ENCODE peak calls at places on chromosomes 4 and X, in nine cellular contexts. V is pancreas; U is K562; P is aorta; E is cardiac muscle cell; A is neural progenitor cell; O is fibroblast of lung; K is right atrium auricular region; G is CD8-positive, alpha-beta memory T cell. H is an unnamed sample.

GRCh38 chr4:168421671-168422070 is 58.6 kb downstream of the DDX60L start:
- DNase-seq in G (no peak), E (peak), A (no peak), V (no peak), U (peak), P (no peak), K (no peak), O (peak), H (no peak)

GRCh38 chr4:40196724-40197281 is at the start of gene RHOH:
- DNase-seq in O (no peak), U (peak), G (peak), E (no peak), K (no peak), A (peak), P (no peak), V (no peak), H (no peak)

GRCh38 chr4:20046931-20047677 is 204.6 kb upstream of the SLIT2 start:
- DNase-seq in U (no peak), E (peak), A (no peak), O (peak), K (no peak), G (no peak), P (no peak), V (no peak), H (no peak)

GRCh38 chrX:75131973-75132627 is 24.0 kb downstream of the ABCB7 start:
- DNase-seq in G (no peak), P (peak), K (no peak), A (peak), E (no peak), V (no peak), U (no peak), O (no peak), H (no peak)

GRCh38 chr4:159191989-159192388 is 89.1 kb downstream of the RAPGEF2 start:
- DNase-seq in K (no peak), P (no peak), A (peak), E (peak), G (no peak), V (no peak), U (peak), O (peak), H (no peak)

GRCh38 chr4:13700196-13701140 is 72.9 kb upstream of the BOD1L1 start:
- DNase-seq in K (no peak), O (peak), U (no peak), A (no peak), G (no peak), V (no peak), E (peak), P (no peak), H (peak)

GRCh38 chr4:16079046-16079445 is 4.8 kb downstream of the PROM1 start:
- DNase-seq in O (peak), V (no peak), E (peak), A (no peak), P (no peak), G (no peak), U (no peak), K (no peak), H (no peak)

GRCh38 chrX:107566603-107567262 is 61.6 kb upstream of the PRPS1 start:
- DNase-seq in E (peak), V (no peak), P (no peak), G (no peak), O (peak), K (no peak), U (no peak), A (no peak), H (no peak)

GRCh38 chrX:112147206-112147605 is 64.6 kb upstream of the TRPC5 start:
- DNase-seq in P (no peak), E (no peak), U (peak), O (peak), V (no peak), K (no peak), G (no peak), A (peak), H (no peak)

GRCh38 chr4:155639674-155640529 is 26.7 kb upstream of the GUCY1A1 start:
- DNase-seq in E (no peak), G (no peak), K (no peak), P (no peak), A (no peak), V (no peak), O (peak), U (no peak), H (no peak)

GRCh38 chrX:71534773-71535544 is 2.1 kb downstream of the OGT start:
- DNase-seq in P (no peak), G (no peak), A (peak), V (no peak), O (no peak), K (no peak), U (no peak), E (peak), H (no peak)

GRCh38 chrX:68594769-68595168 is 52.7 kb upstream of the STARD8 start:
- DNase-seq in V (no peak), G (no peak), O (no peak), K (no peak), U (no peak), P (no peak), E (no peak), A (no peak), H (no peak)

GRCh38 chr4:112266823-112267222 is 18.9 kb downstream of the TIFA start:
- DNase-seq in K (no peak), O (peak), P (no peak), G (no peak), E (peak), A (peak), U (peak), V (no peak), H (no peak)

GRCh38 chr4:76867880-76868655 is 29.9 kb downstream of the SOWAHB start:
- DNase-seq in E (no peak), G (no peak), U (peak), O (no peak), K (no peak), V (peak), A (peak), P (no peak), H (no peak)

GRCh38 chr4:98662619-98663225 is 4.3 kb upstream of the TSPAN5 start:
- DNase-seq in K (no peak), E (no peak), P (no peak), O (peak), G (no peak), U (no peak), A (peak), V (no peak), H (no peak)

GRCh38 chr4:55364691-55365346 is 18.8 kb downstream of the SRD5A3 start:
- DNase-seq in G (no peak), E (no peak), A (peak), O (no peak), V (no peak), K (peak), U (no peak), P (no peak), H (no peak)

GRCh38 chrX:151773434-151773833 is 38.9 kb downstream of the CNGA2 start:
- DNase-seq in A (no peak), P (no peak), G (no peak), U (no peak), K (peak), V (no peak), O (no peak), E (no peak), H (no peak)

GRCh38 chr4:184684491-184685189 is 35.1 kb downstream of the PRIMPOL start:
- DNase-seq in E (peak), O (peak), P (no peak), V (no peak), K (no peak), G (no peak), U (peak), A (no peak), H (no peak)

GRCh38 chrX:18895157-18895952 is 88.6 kb downstream of the PHKA2 start:
- DNase-seq in G (no peak), E (peak), V (no peak), K (no peak), O (no peak), A (no peak), P (peak), U (no peak), H (no peak)

GRCh38 chr4:47011189-47011518 is 17.8 kb upstream of the GABRA4 start:
- DNase-seq in K (no peak), A (no peak), V (no peak), P (no peak), U (no peak), E (no peak), G (no peak), O (no peak), H (no peak)

GRCh38 chr4:1416051-1416947 is 10.1 kb upstream of the NKX1-1 start:
- DNase-seq in U (no peak), P (peak), E (no peak), A (no peak), K (peak), O (no peak), G (no peak), V (no peak), H (no peak)

GRCh38 chrX:49308604-49309269 is 5.3 kb downstream of the GAGE10 start:
- DNase-seq in V (no peak), P (no peak), K (peak), E (peak), A (no peak), G (no peak), U (peak), O (no peak), H (no peak)

DNA sequence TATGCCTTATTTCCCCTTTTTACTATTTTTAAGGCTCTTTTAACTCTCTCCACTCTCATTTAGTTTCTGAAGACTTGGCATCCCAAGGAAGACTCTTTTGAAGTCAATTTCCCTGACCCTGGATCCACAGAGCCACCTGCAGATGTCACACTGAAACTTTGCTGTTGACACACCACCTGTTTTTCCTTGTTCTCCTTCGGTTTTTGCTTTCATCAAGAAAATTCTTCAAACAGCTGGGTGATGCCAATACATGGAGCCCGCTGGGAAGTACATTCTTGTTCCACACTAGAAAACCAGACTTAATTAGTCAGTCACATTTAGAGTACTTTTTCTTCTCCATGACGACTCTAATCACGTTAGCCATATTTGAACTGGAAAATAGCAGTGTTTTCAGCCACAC is 293.9 kb downstream of the PDGFC start:
- DNase-seq in V (no peak), O (no peak), E (no peak), P (no peak), U (no peak), A (no peak), G (no peak), K (no peak), H (no peak)
- H3K27ac ChIP-seq in V (no peak), O (no peak), E (no peak), P (no peak), U (no peak), A (no peak), G (no peak), K (no peak), H (no peak)

GRCh38 chr4:66567551-66567950 is 897.3 kb upstream of the EPHA5 start:
- DNase-seq in G (no peak), K (no peak), U (no peak), O (no peak), P (no peak), E (no peak), A (no peak), V (no peak), H (no peak)

GRCh38 chr4:66564901-66565648 is 894.8 kb upstream of the EPHA5 start:
- DNase-seq in O (peak), E (peak), A (no peak), P (no peak), V (no peak), G (no peak), K (no peak), U (no peak), H (no peak)

GRCh38 chr4:66558651-66559050 is 888.4 kb upstream of the EPHA5 start:
- DNase-seq in G (no peak), U (no peak), K (no peak), P (no peak), A (no peak), E (no peak), O (peak), V (no peak), H (no peak)

GRCh38 chr4:66565796-66566195 is 895.5 kb upstream of the EPHA5 start:
- DNase-seq in O (peak), U (no peak), G (no peak), P (no peak), E (peak), K (no peak), A (no peak), V (no peak), H (no peak)

DNA sequence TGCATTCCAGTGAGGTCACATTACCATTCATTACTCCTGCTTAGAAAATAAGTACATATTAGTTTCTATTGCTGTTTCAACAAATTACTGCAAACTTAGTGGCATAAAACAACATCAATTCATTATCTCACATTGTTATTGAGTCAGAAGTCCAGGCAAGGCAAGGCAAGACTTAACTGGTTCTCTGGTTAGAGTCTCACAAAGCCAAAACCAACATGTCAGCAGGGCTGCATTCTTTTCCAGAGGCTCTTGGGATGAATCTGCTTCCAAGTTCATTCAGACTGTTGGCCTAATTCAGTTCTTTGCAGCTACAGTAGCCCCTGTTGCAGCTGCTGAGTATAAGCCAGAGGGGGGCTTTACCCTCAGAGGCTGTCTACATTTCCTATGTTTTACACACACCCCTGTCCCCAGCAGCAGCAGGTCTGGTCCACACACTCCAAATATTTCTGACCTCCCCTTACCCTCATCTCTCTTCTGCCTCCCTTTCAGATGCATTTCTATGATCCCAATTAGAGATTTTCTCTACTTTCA is 892.1 kb upstream of the EPHA5 start:
- DNase-seq in U (no peak), A (no peak), V (no peak), E (peak), K (no peak), G (no peak), P (no peak), O (peak), H (no peak)
- H3K27ac ChIP-seq in U (no peak), A (no peak), V (no peak), E (no peak), K (no peak), G (no peak), P (no peak), O (no peak), H (no peak)

GRCh38 chr4:71855944-71856343 is 72.1 kb upstream of the GC start:
- DNase-seq in A (no peak), P (no peak), U (peak), K (no peak), G (no peak), V (no peak), O (no peak), E (no peak), H (no peak)

GRCh38 chr4:71862315-71862714 is 78.4 kb upstream of the GC start:
- DNase-seq in V (no peak), G (no peak), O (no peak), A (no peak), K (no peak), E (no peak), U (no peak), P (no peak), H (no peak)

GRCh38 chr4:71863457-71863856 is 79.6 kb upstream of the GC start:
- DNase-seq in G (no peak), K (no peak), V (no peak), P (no peak), E (no peak), O (no peak), A (no peak), U (no peak), H (no peak)

GRCh38 chr4:71860643-71861042 is 76.8 kb upstream of the GC start:
- DNase-seq in G (no peak), A (peak), K (no peak), P (no peak), V (no peak), O (no peak), U (peak), E (no peak), H (no peak)

DNA sequence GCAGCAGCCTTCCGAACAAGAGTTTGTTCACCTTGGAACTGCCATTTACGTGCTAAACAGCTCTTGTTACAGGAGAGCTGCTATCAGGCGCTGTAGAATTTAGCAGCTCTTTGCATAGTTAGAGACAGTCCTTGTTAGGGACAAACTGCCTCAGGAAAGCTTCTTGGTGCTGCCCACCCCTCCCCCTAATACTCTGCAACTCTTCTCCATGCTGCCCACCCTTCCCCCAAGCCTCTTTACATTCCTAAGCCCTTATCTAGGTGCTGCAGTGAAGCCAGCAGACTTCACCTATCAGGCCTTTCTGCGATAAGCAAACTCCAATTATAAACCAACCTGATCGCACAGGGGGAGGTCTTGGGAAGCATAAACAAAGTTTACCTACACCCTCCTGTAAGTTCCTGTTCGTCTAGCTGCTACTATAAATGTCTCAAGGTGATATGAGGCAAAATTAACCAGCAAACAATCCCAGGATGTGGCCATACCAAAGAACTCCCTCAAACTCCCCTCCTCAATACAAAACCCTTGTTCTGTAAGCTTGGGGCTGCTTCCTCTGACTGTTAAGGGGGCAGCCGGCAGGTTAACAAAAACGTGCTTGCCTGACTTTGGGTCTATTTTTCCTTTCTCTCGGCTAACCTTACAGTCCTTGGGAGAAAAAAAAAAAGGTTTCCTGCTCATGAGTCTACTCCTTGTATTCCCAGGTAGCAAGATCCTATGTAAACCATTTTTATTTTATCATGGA is 74.0 kb upstream of the GC start:
- DNase-seq in K (no peak), A (peak), O (no peak), G (no peak), V (no peak), U (peak), P (no peak), E (no peak), H (no peak)
- H3K27ac ChIP-seq in K (no peak), A (peak), O (no peak), G (peak), V (no peak), U (peak), P (no peak), E (peak), H (no peak)

DNA sequence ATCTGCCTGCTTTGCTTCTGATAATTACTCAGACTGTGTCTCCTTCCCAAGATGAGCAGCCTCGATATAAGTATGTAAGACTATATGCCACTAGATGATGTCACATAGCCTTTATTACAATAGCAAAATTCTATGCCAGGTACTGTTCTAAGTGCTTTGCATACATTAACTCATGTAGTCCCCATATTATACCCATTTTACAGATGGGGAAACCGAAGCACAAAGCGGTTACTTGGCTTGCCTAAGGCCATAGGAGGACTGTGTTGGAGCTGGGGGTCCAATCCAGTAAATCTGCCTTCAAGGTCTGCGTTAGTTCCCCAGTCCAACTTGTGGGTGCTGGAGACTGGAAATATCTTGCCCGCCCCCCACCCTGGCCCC is 826 bp upstream of the SCML1 start:
- DNase-seq in V (no peak), O (no peak), A (no peak), P (no peak), E (no peak), G (no peak), U (no peak), K (no peak), H (no peak)
- H3K27ac ChIP-seq in V (no peak), O (peak), A (no peak), P (peak), E (peak), G (no peak), U (no peak), K (peak), H (peak)

DNA sequence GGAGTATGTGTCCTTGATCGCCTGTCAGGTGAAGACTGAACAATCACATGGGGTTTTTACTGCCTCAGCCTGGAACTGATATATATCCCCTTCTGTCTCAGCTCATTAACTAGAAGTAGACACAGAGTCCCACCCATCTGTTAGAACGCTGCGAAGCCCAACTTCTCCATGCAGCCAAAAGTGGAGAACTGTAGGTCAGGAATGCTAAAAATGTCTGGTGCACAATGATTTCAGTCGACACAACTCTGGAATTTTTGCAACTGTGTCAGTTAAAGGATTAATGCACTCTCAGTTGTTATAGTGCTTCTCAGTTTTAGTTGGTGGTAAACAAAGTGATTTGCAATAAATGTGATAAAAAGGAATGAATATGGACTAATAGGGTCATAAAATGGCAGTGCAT is 287.2 kb downstream of the INPP4B start:
- DNase-seq in E (peak), P (no peak), A (peak), U (no peak), O (peak), K (no peak), V (no peak), G (no peak), H (no peak)
- H3K27ac ChIP-seq in E (no peak), P (no peak), A (no peak), U (no peak), O (no peak), K (no peak), V (no peak), G (no peak), H (no peak)

DNA sequence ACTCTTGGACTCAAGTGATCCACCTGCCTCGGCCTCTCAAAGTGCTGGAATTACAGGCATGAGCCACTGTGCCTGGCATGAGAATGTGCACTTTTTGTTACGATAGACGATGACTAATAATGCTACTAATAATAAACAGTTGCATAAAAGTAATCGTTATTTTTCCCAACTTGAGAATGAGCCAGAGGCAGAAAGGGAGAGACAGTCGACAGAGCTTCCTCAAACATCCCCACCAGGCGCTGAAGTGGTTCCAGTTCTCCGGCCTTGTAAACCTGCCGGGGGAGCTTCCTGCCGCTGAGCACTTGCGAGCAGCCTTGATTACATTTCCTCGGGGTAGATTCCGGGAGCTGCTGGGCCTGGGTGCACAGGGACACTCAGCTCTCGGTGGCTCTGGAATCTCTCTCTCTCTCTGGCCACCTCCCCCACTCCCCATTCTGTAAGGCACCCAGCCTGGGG is 8.9 kb upstream of the HTRA3 start:
- DNase-seq in V (peak), U (no peak), E (peak), G (no peak), K (no peak), P (no peak), O (peak), A (no peak), H (peak)
- H3K27ac ChIP-seq in V (no peak), U (no peak), E (no peak), G (no peak), K (no peak), P (no peak), O (peak), A (no peak), H (peak)

GRCh38 chrX:56308726-56309125 is 76.6 kb downstream of the KLF8 start:
- DNase-seq in U (no peak), E (no peak), K (no peak), O (no peak), A (no peak), G (no peak), V (no peak), P (no peak), H (no peak)
- H3K27ac ChIP-seq in U (no peak), E (no peak), K (no peak), O (no peak), A (no peak), G (no peak), V (no peak), P (no peak), H (no peak)

GRCh38 chr4:158171456-158171790 is 1.4 kb downstream of the GASK1B start:
- DNase-seq in U (no peak), E (no peak), O (no peak), V (no peak), A (no peak), G (no peak), K (no peak), P (no peak), H (no peak)
- H3K27ac ChIP-seq in U (no peak), E (peak), O (peak), V (no peak), A (no peak), G (no peak), K (peak), P (peak), H (no peak)

GRCh38 chr4:80471701-80472100 is 136.2 kb downstream of the CFAP299 start:
- DNase-seq in P (no peak), A (peak), O (peak), G (no peak), U (no peak), K (no peak), E (peak), V (peak), H (peak)
- H3K27ac ChIP-seq in P (no peak), A (no peak), O (no peak), G (no peak), U (no peak), K (no peak), E (no peak), V (no peak), H (no peak)

H was measured in AG04450.